ENCODE peak calls at places on chromosomes 12 and 14, in eight cellular contexts. B, C, V, E, S, F, I and J are unnamed samples. For H3K27me3, the result is how much of the 10 kb centered on the place peaks cover.

GRCh38 chr14:19823765-19824164 is 20.2 kb downstream of the OR4N2 start:
- DNase-seq in B (no peak), C (no peak), V (no peak), E (no peak), S (no peak), F (no peak), I (no peak), J (no peak)

GRCh38 chr12:6280053-6280469 is 30.4 kb upstream of the PLEKHG6 start:
- DNase-seq in B (peak), C (peak), V (peak), E (no peak), S (peak), F (peak), I (peak), J (no peak)

GRCh38 chr12:31117203-31118011 is 43.7 kb downstream of the DDX11 start:
- DNase-seq in B (peak), C (no peak), V (peak), E (no peak), S (no peak), F (peak), I (peak), J (peak)

GRCh38 chr12:54300267-54300731 is 516 bp downstream of the NFE2 start:
- DNase-seq in B (no peak), C (no peak), V (no peak), E (no peak), S (no peak), F (no peak), I (no peak), J (no peak)

GRCh38 chr14:91144425-91145145 is 30.7 kb downstream of the DGLUCY start:
- DNase-seq in B (peak), C (peak), V (no peak), E (no peak), S (no peak), F (no peak), I (peak), J (no peak)

GRCh38 chr12:27434673-27435565 is 11.6 kb upstream of the SMCO2 start:
- DNase-seq in B (peak), C (no peak), V (no peak), E (no peak), S (no peak), F (no peak), I (peak), J (no peak)

GRCh38 chr12:50642755-50643154 is 121.1 kb upstream of the ATF1 start:
- DNase-seq in B (no peak), C (no peak), V (peak), E (no peak), S (no peak), F (no peak), I (no peak), J (no peak)

GRCh38 chr12:92295523-92295922 is 149.9 kb upstream of the BTG1 start:
- DNase-seq in B (no peak), C (peak), V (no peak), E (no peak), S (no peak), F (no peak), I (peak), J (no peak)

GRCh38 chr14:34051966-34052657 is 101.2 kb upstream of the EGLN3 start:
- DNase-seq in B (no peak), C (no peak), V (peak), E (no peak), S (no peak), F (peak), I (peak), J (peak)

GRCh38 chr12:122350444-122350843 is 72.0 kb downstream of the CLIP1 start:
- DNase-seq in B (peak), C (peak), V (no peak), E (no peak), S (no peak), F (no peak), I (peak), J (peak)

GRCh38 chr14:31477248-31477647 is 10.6 kb downstream of the GPR33 start:
- DNase-seq in B (no peak), C (no peak), V (no peak), E (no peak), S (no peak), F (no peak), I (peak), J (no peak)

GRCh38 chr14:56555921-56556570 is 23.6 kb upstream of the TMEM260 start:
- DNase-seq in B (peak), C (no peak), V (peak), E (no peak), S (no peak), F (peak), I (peak), J (no peak)

GRCh38 chr12:57142121-57142520 is 5.3 kb downstream of the LRP1-AS start:
- DNase-seq in B (no peak), C (no peak), V (no peak), E (no peak), S (no peak), F (no peak), I (no peak), J (no peak)

GRCh38 chr12:131597327-131597726 is 113.6 kb upstream of the SFSWAP start:
- DNase-seq in B (no peak), C (no peak), V (no peak), E (no peak), S (no peak), F (no peak), I (no peak), J (no peak)
- H3K4me3 ChIP-seq in B (no peak), C (no peak), V (no peak), E (no peak), S (no peak), F (no peak), I (no peak), J (no peak)

GRCh38 chr14:105838107-105838506 is 311.7 kb downstream of the TMEM121 start:
- DNase-seq in B (no peak), C (no peak), V (no peak), E (no peak), S (no peak), F (no peak), I (no peak), J (no peak)

GRCh38 chr14:105838591-105839424 is 312.4 kb downstream of the TMEM121 start:
- DNase-seq in B (no peak), C (no peak), V (no peak), E (peak), S (peak), F (no peak), I (no peak), J (no peak)

GRCh38 chr14:105841022-105842009 is 314.9 kb downstream of the TMEM121 start:
- DNase-seq in B (no peak), C (no peak), V (no peak), E (no peak), S (peak), F (no peak), I (no peak), J (no peak)

GRCh38 chr14:105840266-105841021 is 314.1 kb downstream of the TMEM121 start:
- DNase-seq in B (no peak), C (no peak), V (no peak), E (peak), S (no peak), F (no peak), I (no peak), J (no peak)

GRCh38 chr14:105839425-105840265 is 313.3 kb downstream of the TMEM121 start:
- DNase-seq in B (no peak), C (no peak), V (no peak), E (peak), S (peak), F (no peak), I (no peak), J (no peak)
- H3K27ac ChIP-seq in B (no peak), C (no peak), V (no peak), E (no peak), S (no peak), F (no peak), I (no peak), J (no peak)

GRCh38 chr14:92340938-92341337 is 18.0 kb downstream of the SLC24A4 start:
- DNase-seq in B (no peak), C (no peak), V (no peak), E (no peak), S (no peak), F (no peak), I (no peak), J (no peak)

GRCh38 chr14:92334050-92334449 is 11.1 kb downstream of the SLC24A4 start:
- DNase-seq in B (no peak), C (no peak), V (no peak), E (no peak), S (no peak), F (no peak), I (no peak), J (no peak)

GRCh38 chr14:92339426-92339825 is 16.5 kb downstream of the SLC24A4 start:
- DNase-seq in B (no peak), C (no peak), V (no peak), E (no peak), S (no peak), F (no peak), I (no peak), J (no peak)

GRCh38 chr14:92340071-92340470 is 17.1 kb downstream of the SLC24A4 start:
- DNase-seq in B (no peak), C (no peak), V (no peak), E (no peak), S (no peak), F (no peak), I (no peak), J (no peak)

GRCh38 chr14:92336363-92336762 is 13.4 kb downstream of the SLC24A4 start:
- DNase-seq in B (no peak), C (no peak), V (no peak), E (no peak), S (no peak), F (no peak), I (no peak), J (no peak)
- H3K27me3 ChIP-seq in B (under half), C (under half), V (under half), E (under half), S (under half), F (under half), I (under half), J (under half)

GRCh38 chr12:116535241-116535640 is 23.9 kb upstream of the MAP1LC3B2 start:
- DNase-seq in B (no peak), C (no peak), V (no peak), E (no peak), S (no peak), F (no peak), I (no peak), J (no peak)
- H3K4me3 ChIP-seq in B (no peak), C (no peak), V (no peak), E (peak), S (no peak), F (no peak), I (no peak), J (no peak)

GRCh38 chr12:47754126-47754525 is 4.6 kb downstream of the RAPGEF3 start:
- DNase-seq in B (no peak), C (no peak), V (peak), E (no peak), S (no peak), F (no peak), I (no peak), J (no peak)
- H3K27ac ChIP-seq in B (peak), C (no peak), V (peak), E (peak), S (peak), F (peak), I (no peak), J (peak)

GRCh38 chr12:40342010-40342409 is 117.2 kb downstream of the LRRK2 start:
- DNase-seq in B (no peak), C (no peak), V (no peak), E (no peak), S (no peak), F (no peak), I (no peak), J (no peak)

DNA sequence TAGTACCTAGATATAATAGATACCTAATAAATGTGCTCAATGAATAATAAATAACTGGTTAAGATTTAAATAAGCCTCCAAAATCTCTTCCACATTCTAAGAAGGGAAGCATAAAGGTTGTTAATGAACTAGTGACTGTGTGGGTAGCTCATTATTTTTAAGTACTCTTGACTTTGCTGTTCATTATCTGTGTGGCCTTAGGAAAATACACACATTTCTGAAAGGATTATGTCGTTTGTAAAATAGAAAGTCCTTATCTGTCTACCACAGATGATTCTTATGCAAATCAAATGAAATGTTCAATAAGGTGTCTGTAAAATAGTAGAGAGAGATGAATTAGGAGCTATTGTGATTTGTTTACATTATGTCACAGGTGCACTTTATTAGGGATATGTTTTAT is 119.5 kb downstream of the LRRK2 start:
- DNase-seq in B (no peak), C (no peak), V (no peak), E (no peak), S (no peak), F (no peak), I (no peak), J (no peak)
- H3K27me3 ChIP-seq in B (under half), C (under half), V (under half), E (under half), S (under half), F (under half), I (under half), J (under half)

GRCh38 chr12:49325606-49326005 is 2.6 kb downstream of the TROAP start:
- DNase-seq in B (no peak), C (no peak), V (no peak), E (peak), S (no peak), F (no peak), I (no peak), J (no peak)

GRCh38 chr12:49322367-49322707 is 718 bp upstream of the TROAP start:
- DNase-seq in B (no peak), C (no peak), V (no peak), E (no peak), S (no peak), F (no peak), I (no peak), J (no peak)

GRCh38 chr12:49322708-49323523 is at the start of gene TROAP:
- DNase-seq in B (peak), C (peak), V (peak), E (peak), S (peak), F (peak), I (peak), J (peak)

GRCh38 chr12:49327368-49327767 is 4.3 kb downstream of the TROAP start:
- DNase-seq in B (no peak), C (no peak), V (no peak), E (no peak), S (no peak), F (no peak), I (no peak), J (no peak)

GRCh38 chr12:49323524-49324097 is 556 bp downstream of the TROAP start:
- DNase-seq in B (no peak), C (no peak), V (no peak), E (peak), S (no peak), F (no peak), I (no peak), J (no peak)
- H3K4me3 ChIP-seq in B (peak), C (peak), V (peak), E (peak), S (peak), F (peak), I (peak), J (peak)

DNA sequence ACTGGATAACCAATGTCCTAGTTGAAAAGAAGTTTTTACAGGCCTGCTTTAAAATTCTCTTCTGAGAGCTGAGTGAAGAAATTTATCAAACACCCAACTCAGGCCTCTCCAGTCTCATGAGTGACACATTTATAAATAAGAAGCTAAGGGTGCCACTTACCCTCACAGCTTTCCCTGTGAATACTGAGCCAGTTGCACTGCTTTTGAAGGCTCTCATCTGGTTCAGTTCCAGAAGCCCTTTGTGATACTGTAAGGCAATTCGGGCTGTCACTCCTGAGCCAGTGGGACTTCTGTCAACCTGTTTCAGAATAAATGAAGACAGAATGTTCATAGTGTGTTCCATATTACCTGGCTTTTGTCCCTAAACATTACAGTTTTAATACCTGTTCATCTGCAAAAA is 8.5 kb downstream of the L3HYPDH start:
- DNase-seq in B (no peak), C (no peak), V (no peak), E (no peak), S (no peak), F (no peak), I (no peak), J (no peak)
- H3K27ac ChIP-seq in B (no peak), C (no peak), V (no peak), E (no peak), S (peak), F (no peak), I (no peak), J (no peak)

DNA sequence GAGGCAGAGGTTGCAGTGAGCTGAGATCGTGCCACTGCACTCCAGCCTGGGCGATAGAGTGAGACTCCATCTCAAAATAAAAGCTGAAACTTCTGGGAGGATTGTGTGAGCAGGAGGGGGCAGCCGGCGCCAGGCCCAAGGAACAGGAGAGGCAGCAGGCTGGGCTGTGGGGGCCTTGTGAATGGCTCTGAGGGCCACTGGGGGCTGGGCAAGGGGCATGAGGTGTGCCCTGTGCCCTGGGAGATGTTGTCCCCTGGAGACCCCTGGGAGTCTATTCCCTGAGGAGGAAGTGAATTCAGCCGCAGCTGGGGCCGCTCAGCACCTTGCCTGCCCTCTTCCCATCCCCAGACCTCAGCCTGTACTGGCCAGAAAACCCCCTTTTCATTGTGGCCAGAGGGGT is 4.9 kb downstream of the LBHD2 start:
- DNase-seq in B (no peak), C (no peak), V (no peak), E (no peak), S (no peak), F (no peak), I (no peak), J (no peak)
- H3K27me3 ChIP-seq in B (under half), C (under half), V (under half), E (under half), S (under half), F (under half), I (under half), J (under half)